ENCODE peak calls at places on chromosomes 11 and 22, in seven cellular contexts. J is activated CD4-positive, alpha-beta T cell treated with anti-CD3 and anti-CD28 coated beads, Interleukin-2, amount 50 U/mL, for 48 hours; Q is naive B cell; S is HEK293T; V is adrenal gland; P is SHP77; I is posterior vena cava. W is an unnamed sample.
A peak's percentile ranks its signal among the peaks of the same experiment; 100 is the strongest.

GRCh38 chr11:47858169-47858543 is 10.0 kb upstream of the NUP160 start:
- DNase-seq in J (no peak), V (no peak), I (no peak), Q (no peak), S (no peak), P (no peak), W (no peak)

GRCh38 chr22:26002456-26002855 is 166.8 kb upstream of the SEZ6L start:
- DNase-seq in I (no peak), J (no peak), Q (no peak), S (no peak), P (no peak), V (no peak), W (no peak)

GRCh38 chr11:126991596-126991995 is 9.0 kb downstream of the KIRREL3 start:
- DNase-seq in S (no peak), V (no peak), Q (no peak), I (no peak), P (no peak), J (no peak), W (no peak)

GRCh38 chr11:128835741-128836410 is 31.2 kb downstream of the KCNJ1 start:
- DNase-seq in P (no peak), Q (no peak), J (no peak), V (peak; percentile 13), S (no peak), I (no peak), W (no peak)

GRCh38 chr22:29345932-29346331 is 30.4 kb upstream of the RASL10A start:
- DNase-seq in S (no peak), I (no peak), P (no peak), J (no peak), V (no peak), Q (no peak), W (no peak)

GRCh38 chr11:28673687-28674431 is 565.7 kb downstream of the METTL15 start:
- DNase-seq in I (no peak), Q (no peak), J (no peak), V (no peak), P (no peak), S (no peak), W (no peak)

GRCh38 chr11:123371506-123372297 is 58.4 kb upstream of the GRAMD1B start:
- DNase-seq in S (no peak), J (no peak), P (no peak), Q (no peak), I (no peak), V (no peak), W (no peak)

GRCh38 chr11:110199184-110199981 is 97.0 kb downstream of the RDX start:
- DNase-seq in P (no peak), Q (no peak), V (peak; percentile 53), S (no peak), I (no peak), J (no peak), W (no peak)

GRCh38 chr22:46297151-46297819 is 615 bp downstream of the GTSE1 start:
- DNase-seq in J (peak; percentile 17), V (peak; percentile 69), P (no peak), S (peak; percentile 44), I (no peak), Q (no peak), W (no peak)

GRCh38 chr11:32713496-32713895 is 81.0 kb downstream of the CCDC73 start:
- DNase-seq in P (no peak), I (no peak), Q (peak; percentile 1), V (no peak), S (peak; percentile 22), J (no peak), W (no peak)

GRCh38 chr11:71946144-71946571 is 17.3 kb downstream of the RNF121 start:
- DNase-seq in Q (no peak), V (peak; percentile 59), J (no peak), I (no peak), P (no peak), S (no peak), W (no peak)

GRCh38 chr11:15750535-15751297 is 605.6 kb downstream of the SOX6 start:
- DNase-seq in Q (no peak), J (no peak), I (no peak), S (no peak), V (no peak), P (no peak), W (no peak)

GRCh38 chr22:30453731-30454510 is 17.9 kb downstream of the SEC14L3 start:
- DNase-seq in S (no peak), I (no peak), Q (no peak), J (no peak), V (no peak), P (no peak), W (no peak)

GRCh38 chr11:17773674-17774073 is 39.1 kb downstream of the KCNC1 start:
- DNase-seq in P (no peak), Q (no peak), J (no peak), S (no peak), I (peak; percentile 64), V (no peak), W (no peak)

GRCh38 chr11:79744941-79745340 is 304.1 kb upstream of the TENM4 start:
- DNase-seq in P (no peak), Q (no peak), I (no peak), V (no peak), J (no peak), S (no peak), W (no peak)

GRCh38 chr11:69878927-69879733 is 59.9 kb upstream of the FGF3 start:
- DNase-seq in I (peak; percentile 55), J (no peak), V (peak; percentile 2), P (no peak), S (no peak), Q (no peak), W (no peak)

GRCh38 chr11:1297576-1298473 is 11.6 kb downstream of the TOLLIP start:
- DNase-seq in S (no peak), I (peak; percentile 71), J (no peak), P (no peak), Q (no peak), V (no peak), W (no peak)

GRCh38 chr11:64851831-64852337 is 7.4 kb upstream of the CDC42BPG start:
- DNase-seq in I (no peak), S (no peak), Q (peak; percentile 85), P (no peak), J (peak; percentile 10), V (no peak), W (no peak)

GRCh38 chr22:35839811-35840739 is 122.4 kb downstream of the APOL5 start:
- DNase-seq in S (peak; percentile 92), J (no peak), I (peak; percentile 95), Q (no peak), V (peak; percentile 92), P (peak; percentile 96), W (peak; percentile 60)

GRCh38 chr11:120519474-120519873 is 7.9 kb downstream of the GRIK4 start:
- DNase-seq in J (no peak), S (no peak), I (no peak), Q (no peak), V (no peak), P (no peak), W (no peak)

GRCh38 chr22:50674606-50675552 is 2.3 kb downstream of the SHANK3 start:
- DNase-seq in V (no peak), J (peak; percentile 23), Q (no peak), I (peak; percentile 78), P (no peak), S (peak; percentile 84), W (no peak)

GRCh38 chr11:124864176-124864891 is 898 bp upstream of the ROBO3 start:
- DNase-seq in I (peak; percentile 61), P (no peak), Q (no peak), V (no peak), J (no peak), S (no peak), W (no peak)

GRCh38 chr11:34680918-34681554 is 60.1 kb downstream of the EHF start:
- DNase-seq in J (no peak), S (no peak), Q (no peak), V (peak; percentile 50), P (no peak), I (no peak), W (no peak)

GRCh38 chr11:18490736-18491485 is 35.3 kb downstream of the LDHAL6A start:
- DNase-seq in Q (no peak), J (no peak), S (no peak), I (no peak), P (no peak), V (no peak), W (no peak)

GRCh38 chr11:67581469-67581868 is 2.1 kb upstream of the GSTP1 start:
- DNase-seq in S (no peak), V (no peak), J (no peak), I (no peak), P (no peak), Q (no peak), W (no peak)

GRCh38 chr11:73795925-73796632 is 8.4 kb downstream of the MRPL48 start:
- DNase-seq in V (no peak), J (no peak), P (no peak), I (no peak), Q (no peak), S (no peak), W (no peak)

GRCh38 chr11:106466441-106467190 is 389.2 kb downstream of the AASDHPPT start:
- DNase-seq in J (no peak), Q (no peak), V (no peak), P (no peak), S (no peak), I (no peak), W (no peak)

GRCh38 chr22:37416806-37417205 is 10.5 kb downstream of the ELFN2 start:
- DNase-seq in Q (no peak), J (peak; percentile 26), V (no peak), P (no peak), I (no peak), S (no peak), W (no peak)

GRCh38 chr11:119468511-119468910 is 45.5 kb upstream of the THY1 start:
- DNase-seq in J (no peak), I (no peak), S (no peak), V (no peak), Q (no peak), P (no peak), W (no peak)

GRCh38 chr11:13337986-13338436 is 60.4 kb downstream of the BMAL1 start:
- DNase-seq in V (no peak), J (no peak), P (no peak), Q (no peak), I (no peak), S (no peak), W (no peak)

GRCh38 chr11:67696998-67697397 is 22.6 kb upstream of the ALDH3B2 start:
- DNase-seq in J (no peak), Q (no peak), V (no peak), I (peak; percentile 73), P (no peak), S (no peak), W (no peak)

GRCh38 chr22:28903719-28904118 is 20.3 kb downstream of the ZNRF3 start:
- DNase-seq in Q (no peak), P (no peak), I (peak; percentile 65), S (no peak), V (peak; percentile 65), J (no peak), W (no peak)

GRCh38 chr11:95584180-95584579 is 205.4 kb downstream of the FAM76B start:
- DNase-seq in P (no peak), S (no peak), Q (no peak), J (no peak), I (no peak), V (no peak), W (no peak)

GRCh38 chr11:76380161-76380976 is 563 bp downstream of the THAP12 start:
- DNase-seq in J (peak; percentile 67), S (peak; percentile 29), P (no peak), I (peak; percentile 81), Q (no peak), V (peak; percentile 36), W (no peak)

GRCh38 chr11:83713701-83714100 is 427.5 kb upstream of the CCDC90B start:
- DNase-seq in I (no peak), V (peak; percentile 40), J (no peak), P (no peak), S (no peak), Q (no peak), W (peak; percentile 31)

GRCh38 chr11:117231637-117232021 is 244 bp downstream of the PCSK7 start:
- DNase-seq in S (no peak), J (no peak), Q (no peak), V (no peak), I (no peak), P (no peak), W (no peak)

W was measured in omental fat pad.